ENCODE peak calls at places on chromosome 6, in ten cellular contexts. L is central memory CD8-positive, alpha-beta T cell; A is GM12878; F is neuronal stem cell; U is CD4-positive, alpha-beta T cell; C is K562; I is GM06990; J is SW 1271; X is erythroblast; S is NCI-H1694. Q is an unnamed sample.

GRCh38 chr6:44297063-44298038 is 15.8 kb downstream of the AARS2 start:
- DNase-seq in L (no peak), A (no peak), F (peak), U (peak), C (peak), I (no peak), J (no peak), X (peak), S (no peak), Q (peak)

GRCh38 chr6:105112577-105112976 is 67.2 kb downstream of the POPDC3 start:
- DNase-seq in L (no peak), A (no peak), F (no peak), U (no peak), C (no peak), I (no peak), J (no peak), X (peak), S (no peak), Q (no peak)

GRCh38 chr6:139296927-139297326 is 5.1 kb upstream of the TXLNB start:
- DNase-seq in L (no peak), A (no peak), F (no peak), U (no peak), C (no peak), I (no peak), J (no peak), X (no peak), S (no peak), Q (no peak)

GRCh38 chr6:110965629-110966229 is 7.2 kb downstream of the GTF3C6 start:
- DNase-seq in L (no peak), A (no peak), F (no peak), U (no peak), C (no peak), I (no peak), J (no peak), X (peak), S (no peak), Q (no peak)

GRCh38 chr6:2764610-2765165 is 505 bp upstream of the WRNIP1 start:
- DNase-seq in L (peak), A (no peak), F (no peak), U (peak), C (peak), I (no peak), J (peak), X (peak), S (peak), Q (peak)

GRCh38 chr6:160520043-160520904 is 143.8 kb downstream of the LPA start:
- DNase-seq in L (peak), A (no peak), F (peak), U (peak), C (peak), I (peak), J (peak), X (peak), S (peak), Q (peak)

GRCh38 chr6:21922086-21922485 is 328.5 kb downstream of the SOX4 start:
- DNase-seq in L (no peak), A (no peak), F (peak), U (no peak), C (no peak), I (no peak), J (no peak), X (no peak), S (no peak), Q (no peak)

GRCh38 chr6:87139236-87139635 is 16.1 kb upstream of the ZNF292 start:
- DNase-seq in L (no peak), A (no peak), F (no peak), U (no peak), C (peak), I (no peak), J (no peak), X (peak), S (peak), Q (no peak)

GRCh38 chr6:166588691-166589333 is 2.3 kb upstream of the RAMACL start:
- DNase-seq in L (no peak), A (peak), F (no peak), U (no peak), C (no peak), I (peak), J (no peak), X (no peak), S (no peak), Q (no peak)

GRCh38 chr6:107728564-107728897 is 95.6 kb downstream of the SCML4 start:
- DNase-seq in L (no peak), A (no peak), F (no peak), U (no peak), C (no peak), I (no peak), J (no peak), X (no peak), S (no peak), Q (no peak)

GRCh38 chr6:166608819-166609218 is 18.2 kb downstream of the RPS6KA2 start:
- DNase-seq in L (no peak), A (no peak), F (no peak), U (no peak), C (no peak), I (no peak), J (no peak), X (no peak), S (no peak), Q (peak)

GRCh38 chr6:79813854-79814477 is 133.4 kb downstream of the ELOVL4 start:
- DNase-seq in L (peak), A (peak), F (peak), U (peak), C (peak), I (peak), J (no peak), X (peak), S (peak), Q (peak)

GRCh38 chr6:33416386-33417126 is 1.4 kb downstream of the CUTA start:
- DNase-seq in L (no peak), A (no peak), F (no peak), U (no peak), C (no peak), I (peak), J (no peak), X (no peak), S (no peak), Q (no peak)

GRCh38 chr6:20188630-20189075 is 23.6 kb downstream of the MBOAT1 start:
- DNase-seq in L (no peak), A (no peak), F (no peak), U (no peak), C (no peak), I (no peak), J (no peak), X (peak), S (no peak), Q (no peak)

GRCh38 chr6:10425177-10425972 is 10.5 kb upstream of the TFAP2A start:
- DNase-seq in L (no peak), A (no peak), F (no peak), U (no peak), C (no peak), I (no peak), J (no peak), X (no peak), S (no peak), Q (no peak)

GRCh38 chr6:12582421-12583110 is 134.0 kb upstream of the PHACTR1 start:
- DNase-seq in L (no peak), A (no peak), F (no peak), U (no peak), C (no peak), I (no peak), J (no peak), X (no peak), S (no peak), Q (no peak)

GRCh38 chr6:33663028-33663427 is 41.9 kb downstream of the ITPR3 start:
- DNase-seq in L (no peak), A (no peak), F (no peak), U (no peak), C (no peak), I (no peak), J (no peak), X (no peak), S (no peak), Q (no peak)

GRCh38 chr6:107209406-107209939 is 94.2 kb upstream of the BEND3 start:
- DNase-seq in L (no peak), A (no peak), F (no peak), U (no peak), C (no peak), I (no peak), J (no peak), X (no peak), S (no peak), Q (no peak)

GRCh38 chr6:63663882-63664281 is 28.3 kb downstream of the PHF3 start:
- DNase-seq in L (no peak), A (no peak), F (no peak), U (no peak), C (no peak), I (no peak), J (no peak), X (no peak), S (no peak), Q (no peak)

GRCh38 chr6:80535914-80536565 is 429.6 kb downstream of the BCKDHB start:
- DNase-seq in L (no peak), A (no peak), F (no peak), U (no peak), C (no peak), I (no peak), J (no peak), X (no peak), S (no peak), Q (no peak)

GRCh38 chr6:14673201-14673600 is 555.6 kb downstream of the CD83 start:
- DNase-seq in L (no peak), A (no peak), F (no peak), U (no peak), C (no peak), I (no peak), J (no peak), X (no peak), S (no peak), Q (no peak)

GRCh38 chr6:119871520-119871919 is 522.0 kb upstream of the MAN1A1 start:
- DNase-seq in L (no peak), A (no peak), F (no peak), U (no peak), C (no peak), I (no peak), J (no peak), X (no peak), S (no peak), Q (no peak)

GRCh38 chr6:107977283-107977682 is 19.3 kb upstream of the SEC63 start:
- DNase-seq in L (no peak), A (no peak), F (no peak), U (no peak), C (no peak), I (no peak), J (peak), X (no peak), S (peak), Q (no peak)

GRCh38 chr6:87237804-87238203 is 82.4 kb downstream of the ZNF292 start:
- DNase-seq in L (no peak), A (no peak), F (no peak), U (no peak), C (no peak), I (peak), J (no peak), X (peak), S (peak), Q (no peak)

GRCh38 chr6:84220809-84221409 is 6.5 kb downstream of the CEP162 start:
- DNase-seq in L (no peak), A (no peak), F (no peak), U (no peak), C (peak), I (no peak), J (no peak), X (peak), S (peak), Q (no peak)

GRCh38 chr6:125950293-125950692 is 6.3 kb upstream of the HINT3 start:
- DNase-seq in L (no peak), A (no peak), F (no peak), U (no peak), C (peak), I (no peak), J (no peak), X (peak), S (no peak), Q (no peak)

GRCh38 chr6:52815167-52816092 is 11.8 kb upstream of the GSTA1 start:
- DNase-seq in L (no peak), A (no peak), F (peak), U (peak), C (peak), I (no peak), J (peak), X (peak), S (peak), Q (peak)

GRCh38 chr6:135568366-135568765 is 70.8 kb upstream of the AHI1 start:
- DNase-seq in L (no peak), A (peak), F (no peak), U (peak), C (no peak), I (peak), J (no peak), X (peak), S (no peak), Q (no peak)

GRCh38 chr6:4358414-4359107 is 223.2 kb upstream of the ECI2 start:
- DNase-seq in L (no peak), A (no peak), F (peak), U (no peak), C (peak), I (no peak), J (peak), X (peak), S (no peak), Q (peak)

GRCh38 chr6:141483561-141484061 is 649.1 kb upstream of the GJE1 start:
- DNase-seq in L (no peak), A (peak), F (no peak), U (peak), C (no peak), I (peak), J (peak), X (no peak), S (no peak), Q (peak)

GRCh38 chr6:3072798-3073197 is 4.5 kb downstream of the RIPK1 start:
- DNase-seq in L (no peak), A (no peak), F (no peak), U (no peak), C (peak), I (no peak), J (no peak), X (no peak), S (no peak), Q (no peak)

GRCh38 chr6:132651062-132651461 is 7.9 kb downstream of the TAAR1 start:
- DNase-seq in L (no peak), A (no peak), F (no peak), U (no peak), C (no peak), I (no peak), J (no peak), X (no peak), S (no peak), Q (no peak)

GRCh38 chr6:121540210-121540609 is 104.8 kb downstream of the GJA1 start:
- DNase-seq in L (no peak), A (no peak), F (no peak), U (no peak), C (no peak), I (no peak), J (no peak), X (no peak), S (no peak), Q (no peak)

GRCh38 chr6:155079985-155080452 is 84.9 kb downstream of the TIAM2 start:
- DNase-seq in L (no peak), A (peak), F (no peak), U (no peak), C (peak), I (peak), J (no peak), X (peak), S (no peak), Q (no peak)

Q was measured in mucosa of descending colon.